ENCODE peak calls at places on chromosomes 16 and 17, in ten cellular contexts. F is heart right ventricle, K is GM10248, Z is lung, R is neural crest cell, N is astrocyte of the spinal cord, S is mucosa of descending colon, E is keratinocyte, Y is A549, Q is RWPE1. G is an unnamed sample.

GRCh38 chr16:66750279-66751134 is 902 bp downstream of the DYNC1LI2 start:
- DNase-seq in F (no peak), K (peak), Z (no peak), R (no peak), N (no peak), S (no peak), E (no peak), Y (no peak), Q (no peak), G (no peak)

GRCh38 chr17:72642720-72643119 is 449.8 kb downstream of the SLC39A11 start:
- DNase-seq in F (no peak), K (no peak), Z (no peak), R (no peak), N (no peak), S (no peak), E (no peak), Y (no peak), Q (no peak), G (no peak)

GRCh38 chr17:16378631-16379282 is 2.1 kb upstream of the UBB start:
- DNase-seq in F (no peak), K (no peak), Z (no peak), R (no peak), N (no peak), S (peak), E (peak), Y (peak), Q (peak), G (no peak)

GRCh38 chr17:37055511-37055910 is 106.8 kb downstream of the AATF start:
- DNase-seq in F (no peak), K (no peak), Z (no peak), R (no peak), N (no peak), S (no peak), E (no peak), Y (no peak), Q (no peak), G (no peak)

GRCh38 chr16:86834451-86835035 is 256.2 kb downstream of the FOXL1 start:
- DNase-seq in F (peak), K (no peak), Z (no peak), R (peak), N (peak), S (no peak), E (no peak), Y (no peak), Q (no peak), G (no peak)

GRCh38 chr16:86818701-86819522 is 240.6 kb downstream of the FOXL1 start:
- DNase-seq in F (no peak), K (no peak), Z (no peak), R (no peak), N (no peak), S (no peak), E (no peak), Y (no peak), Q (no peak), G (no peak)

GRCh38 chr16:67865318-67865717 is 7.5 kb upstream of the EDC4 start:
- DNase-seq in F (no peak), K (no peak), Z (no peak), R (no peak), N (no peak), S (no peak), E (no peak), Y (peak), Q (no peak), G (no peak)

GRCh38 chr17:15092762-15093161 is 172.4 kb downstream of the PMP22 start:
- DNase-seq in F (no peak), K (no peak), Z (no peak), R (no peak), N (peak), S (no peak), E (no peak), Y (no peak), Q (peak), G (no peak)

GRCh38 chr16:4982056-4982867 is 24.1 kb downstream of the SEC14L5 start:
- DNase-seq in F (peak), K (no peak), Z (no peak), R (no peak), N (no peak), S (no peak), E (no peak), Y (no peak), Q (no peak), G (no peak)

GRCh38 chr17:49616086-49616485 is 40.4 kb downstream of the NXPH3 start:
- DNase-seq in F (no peak), K (no peak), Z (no peak), R (no peak), N (no peak), S (no peak), E (no peak), Y (peak), Q (peak), G (no peak)
- TF ChIP-seq CTCF in F (peak), K (no peak), Z (no peak), R (peak), N (no peak), S (no peak), E (no peak), Y (no peak), Q (no peak), G (no peak)

DNA sequence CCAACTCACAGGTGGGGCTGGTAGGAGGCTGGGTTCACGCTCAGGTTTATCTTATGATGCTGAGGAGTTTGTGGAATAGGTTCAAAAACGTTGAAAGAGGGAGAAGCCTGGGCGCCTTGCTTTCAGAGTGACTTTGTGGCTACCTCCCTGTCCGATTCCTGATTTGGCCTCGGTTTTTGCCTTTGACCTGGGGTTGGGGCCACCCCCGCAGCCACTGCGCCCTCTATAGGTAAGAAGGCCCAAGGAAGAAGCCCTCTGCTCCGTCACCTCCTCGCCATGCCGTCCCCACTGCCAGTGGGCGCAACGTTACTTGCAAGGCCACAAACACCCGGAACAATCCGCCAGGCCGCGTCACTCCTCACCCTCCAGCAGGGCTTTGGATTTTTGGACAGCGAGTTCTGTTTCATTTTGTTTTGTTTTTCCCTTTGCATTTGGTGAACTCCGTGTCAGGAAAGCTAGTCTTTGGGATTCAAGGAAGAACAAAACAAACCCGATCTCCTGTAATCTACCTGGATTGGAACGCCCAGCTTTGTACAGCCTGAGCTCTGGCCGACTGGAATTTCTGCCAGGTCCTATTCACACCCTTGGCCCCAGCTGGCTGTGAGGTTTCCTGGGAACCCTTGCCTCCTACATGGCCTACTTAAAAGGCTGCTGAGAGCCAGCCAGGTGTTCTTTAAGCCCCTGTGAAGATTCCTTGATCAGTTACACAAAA is 60.7 kb downstream of the TBC1D16 start:
- DNase-seq in F (no peak), K (no peak), Z (no peak), R (no peak), N (no peak), S (no peak), E (no peak), Y (no peak), Q (no peak), G (no peak)
- TF ChIP-seq CTCF in F (no peak), K (peak), Z (no peak), R (peak), N (peak), S (no peak), E (peak), Y (peak), Q (peak), G (no peak)

DNA sequence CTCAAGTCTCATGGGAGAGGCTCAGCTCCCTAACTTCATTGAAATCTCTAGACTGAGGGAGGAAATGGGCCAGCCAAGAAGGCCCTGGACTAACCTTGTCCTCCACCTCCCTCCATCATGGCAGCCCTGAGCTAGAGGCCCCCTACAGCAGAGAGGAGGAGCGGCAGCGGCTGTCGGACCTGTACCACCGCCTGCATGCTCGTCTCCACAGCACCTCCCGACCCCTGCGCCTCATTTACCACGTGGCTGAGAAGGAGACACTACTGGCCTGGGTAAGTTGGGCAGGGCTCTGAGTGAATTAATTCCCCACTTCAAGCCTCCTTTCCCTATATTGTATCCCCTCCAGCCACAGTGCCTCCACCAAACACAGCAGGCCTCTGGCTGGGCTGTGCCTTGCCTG is 3.8 kb upstream of the SYCE1L start:
- DNase-seq in F (no peak), K (no peak), Z (no peak), R (no peak), N (no peak), S (no peak), E (no peak), Y (no peak), Q (no peak), G (no peak)
- TF ChIP-seq CTCF in F (no peak), K (no peak), Z (no peak), R (no peak), N (no peak), S (no peak), E (no peak), Y (no peak), Q (no peak), G (no peak)

GRCh38 chr17:48561894-48562810 is 16.0 kb downstream of the HOXB4 start:
- DNase-seq in F (no peak), K (no peak), Z (no peak), R (no peak), N (no peak), S (peak), E (no peak), Y (peak), Q (no peak), G (no peak)

GRCh38 chr17:48560452-48560817 is 15.5 kb upstream of the HOXB2 start:
- DNase-seq in F (no peak), K (no peak), Z (no peak), R (no peak), N (no peak), S (no peak), E (no peak), Y (no peak), Q (no peak), G (no peak)

GRCh38 chr17:48558731-48559608 is 14.1 kb upstream of the HOXB2 start:
- DNase-seq in F (no peak), K (no peak), Z (no peak), R (no peak), N (no peak), S (no peak), E (no peak), Y (no peak), Q (no peak), G (no peak)

GRCh38 chr17:48558057-48558456 is 13.1 kb upstream of the HOXB2 start:
- DNase-seq in F (no peak), K (no peak), Z (no peak), R (no peak), N (no peak), S (no peak), E (no peak), Y (no peak), Q (no peak), G (no peak)

DNA sequence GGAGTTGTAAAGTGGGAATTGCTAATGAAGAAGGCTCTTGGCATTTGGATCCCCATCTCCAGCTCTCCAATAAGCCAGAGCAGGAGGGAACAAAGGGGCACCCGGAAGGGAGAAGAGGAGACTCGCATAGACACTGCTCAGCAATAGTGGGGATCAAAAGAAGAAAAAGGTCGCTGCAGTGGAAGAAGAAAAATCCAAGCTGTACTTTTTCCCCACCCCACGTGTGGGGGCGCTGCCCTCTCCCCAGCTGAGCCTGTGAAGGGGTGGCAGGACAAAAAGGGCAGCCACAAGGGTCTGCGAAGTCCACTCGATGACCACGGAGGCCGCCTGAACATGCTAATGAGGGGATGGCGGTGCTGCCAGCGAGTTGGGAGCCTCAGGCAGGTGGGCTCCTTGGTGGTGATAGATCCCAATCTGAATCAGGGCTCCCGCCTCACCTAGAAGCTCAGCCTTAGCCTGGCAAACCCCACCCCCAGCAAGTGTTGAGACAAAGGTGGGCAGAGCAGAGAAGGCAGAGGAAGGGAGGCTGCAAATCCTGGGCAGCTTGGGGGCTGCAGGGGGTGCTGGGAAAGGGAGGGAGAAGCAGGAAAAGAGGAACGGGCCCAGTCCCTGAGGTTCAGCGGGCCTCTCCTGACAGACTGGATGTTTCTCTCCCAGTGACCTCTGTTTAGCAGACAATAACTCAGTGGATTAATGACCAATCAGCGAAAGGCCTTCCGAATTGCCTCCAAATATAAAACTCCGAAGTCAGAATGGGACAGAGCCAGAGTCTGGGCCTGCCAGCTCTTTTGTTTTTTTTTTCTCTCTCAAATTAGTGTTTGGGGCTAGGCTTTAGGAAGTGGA is 14.9 kb upstream of the HOXB2 start:
- DNase-seq in F (no peak), K (no peak), Z (no peak), R (no peak), N (no peak), S (no peak), E (no peak), Y (no peak), Q (no peak), G (no peak)
- TF ChIP-seq CTCF in F (no peak), K (no peak), Z (no peak), R (no peak), N (no peak), S (no peak), E (no peak), Y (no peak), Q (no peak), G (no peak)

GRCh38 chr17:45282683-45283644 is 21.1 kb upstream of the SPATA32 start:
- DNase-seq in F (peak), K (no peak), Z (peak), R (no peak), N (peak), S (no peak), E (no peak), Y (no peak), Q (no peak), G (no peak)

GRCh38 chr17:45286286-45286685 is 24.4 kb upstream of the SPATA32 start:
- DNase-seq in F (no peak), K (no peak), Z (no peak), R (no peak), N (no peak), S (no peak), E (no peak), Y (no peak), Q (no peak), G (no peak)

GRCh38 chr17:45283711-45284110 is 21.8 kb upstream of the SPATA32 start:
- DNase-seq in F (no peak), K (no peak), Z (no peak), R (no peak), N (no peak), S (no peak), E (no peak), Y (no peak), Q (no peak), G (no peak)

GRCh38 chr17:45287526-45288264 is 25.8 kb upstream of the SPATA32 start:
- DNase-seq in F (no peak), K (no peak), Z (no peak), R (no peak), N (no peak), S (no peak), E (no peak), Y (no peak), Q (no peak), G (no peak)

DNA sequence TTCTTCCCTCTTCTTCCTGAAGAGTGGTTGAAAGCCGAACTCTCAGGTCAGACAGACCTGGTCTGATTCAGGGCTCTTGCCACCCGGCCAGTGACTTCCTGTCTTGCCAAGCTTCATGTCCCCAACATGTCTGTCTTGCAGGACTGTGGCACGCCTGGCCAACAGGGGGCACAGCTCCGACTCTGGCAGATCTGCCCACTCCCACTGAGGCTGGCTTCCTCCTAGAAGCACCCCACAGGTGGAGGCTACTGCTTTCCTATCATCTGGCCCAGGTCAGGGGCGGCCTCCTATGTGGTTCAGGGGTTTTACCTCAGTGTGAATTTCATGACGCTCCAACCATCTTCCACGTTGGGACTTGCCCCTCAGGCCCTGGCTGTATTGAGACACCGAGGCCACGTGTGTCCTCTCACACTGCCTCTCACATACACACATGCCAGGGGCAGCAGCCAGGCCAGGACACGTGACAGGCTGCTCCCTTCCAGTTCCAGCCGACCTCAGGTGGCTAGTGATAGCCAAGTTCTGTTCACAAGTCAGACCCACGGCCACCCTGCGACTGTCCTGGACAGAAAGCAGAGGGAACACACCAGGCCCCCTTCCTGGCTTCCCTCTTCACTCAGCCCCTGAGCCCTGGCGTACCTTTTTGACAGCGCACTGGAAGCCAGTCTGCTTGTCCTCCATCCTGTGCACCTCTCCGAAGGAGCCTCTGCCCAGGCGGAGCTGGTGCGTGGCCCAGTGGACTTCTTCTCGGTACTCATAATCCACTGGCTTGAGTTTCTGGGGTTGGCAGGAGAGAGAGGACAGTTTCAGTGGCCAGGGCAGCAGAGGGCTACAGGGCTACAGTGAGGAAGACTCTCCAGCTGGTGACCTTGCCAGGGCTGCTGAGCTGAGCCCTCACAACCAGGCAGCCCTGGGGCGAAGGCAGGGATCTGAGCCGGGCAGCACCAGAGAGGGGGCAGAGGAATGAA is 22.6 kb upstream of the SPATA32 start:
- DNase-seq in F (peak), K (no peak), Z (no peak), R (no peak), N (no peak), S (no peak), E (peak), Y (no peak), Q (peak), G (no peak)
- TF ChIP-seq CTCF in F (peak), K (peak), Z (no peak), R (peak), N (peak), S (no peak), E (peak), Y (peak), Q (no peak), G (no peak)

GRCh38 chr17:59897090-59897489 is 4.2 kb downstream of the RPS6KB1 start:
- DNase-seq in F (no peak), K (no peak), Z (no peak), R (no peak), N (peak), S (no peak), E (no peak), Y (no peak), Q (no peak), G (no peak)

GRCh38 chr17:59893617-59894100 is 738 bp downstream of the RPS6KB1 start:
- DNase-seq in F (no peak), K (peak), Z (no peak), R (no peak), N (peak), S (no peak), E (no peak), Y (peak), Q (peak), G (no peak)

GRCh38 chr17:59903455-59903854 is 10.5 kb downstream of the RPS6KB1 start:
- DNase-seq in F (no peak), K (no peak), Z (no peak), R (no peak), N (no peak), S (no peak), E (no peak), Y (no peak), Q (no peak), G (no peak)

GRCh38 chr17:59901604-59902003 is 8.7 kb downstream of the RPS6KB1 start:
- DNase-seq in F (no peak), K (no peak), Z (no peak), R (no peak), N (no peak), S (no peak), E (no peak), Y (no peak), Q (no peak), G (no peak)

DNA sequence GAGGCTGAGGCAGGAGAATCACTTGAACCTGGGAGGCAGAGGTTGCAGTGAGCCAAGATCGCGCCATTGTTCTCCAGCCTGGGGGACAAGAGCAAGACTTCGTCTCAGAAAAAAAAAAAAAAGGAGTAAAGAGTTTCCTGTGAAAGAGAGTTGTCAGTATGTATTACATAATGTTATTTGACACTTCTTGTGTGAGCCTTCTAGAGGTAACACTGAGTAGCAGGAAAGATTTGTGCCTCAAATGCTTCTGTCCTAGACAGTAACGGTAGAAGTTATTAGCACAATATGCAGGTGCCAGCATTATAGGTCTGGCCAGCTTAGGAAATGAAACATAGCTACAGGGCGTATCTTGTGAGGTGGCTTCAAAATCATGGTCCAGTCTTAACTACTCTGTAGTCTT is 6.2 kb downstream of the RPS6KB1 start:
- DNase-seq in F (no peak), K (no peak), Z (no peak), R (no peak), N (no peak), S (no peak), E (no peak), Y (no peak), Q (peak), G (no peak)
- TF ChIP-seq CTCF in F (no peak), K (no peak), Z (no peak), R (no peak), N (no peak), S (no peak), E (peak), Y (no peak), Q (peak), G (no peak)